ENCODE peak calls at places on chromosomes 1 and 21, in seven cellular contexts. One of them, this sample, is unnamed.

GRCh38 chr1:164477336-164477735 is 81.6 kb upstream of the PBX1 start:
- DNase-seq in H1: no peak
- DNase-seq in astrocyte: no peak
- DNase-seq in endothelial cell of umbilical vein: no peak
- DNase-seq in neural progenitor cell: no peak
- DNase-seq in HCT116: no peak
- DNase-seq in hepatocyte: no peak
- DNase-seq in this sample: no peak

GRCh38 chr1:155859881-155860841 is 794 bp downstream of the SYT11 start:
- DNase-seq in neural progenitor cell: peak; percentile 53
- DNase-seq in HCT116: no peak
- DNase-seq in astrocyte: peak; percentile 77
- DNase-seq in hepatocyte: no peak
- DNase-seq in endothelial cell of umbilical vein: peak; percentile 88
- DNase-seq in H1: peak; percentile 71
- DNase-seq in this sample: no peak

GRCh38 chr1:161033751-161034150 is 5.0 kb downstream of the TSTD1 start:
- DNase-seq in neural progenitor cell: no peak
- DNase-seq in H1: no peak
- DNase-seq in HCT116: peak; percentile 57
- DNase-seq in endothelial cell of umbilical vein: no peak
- DNase-seq in astrocyte: no peak
- DNase-seq in hepatocyte: no peak
- DNase-seq in this sample: peak; percentile 79

GRCh38 chr1:29032839-29033238 is 90.9 kb downstream of the TMEM200B start:
- DNase-seq in astrocyte: no peak
- DNase-seq in neural progenitor cell: no peak
- DNase-seq in endothelial cell of umbilical vein: peak; percentile 77
- DNase-seq in hepatocyte: no peak
- DNase-seq in H1: no peak
- DNase-seq in HCT116: no peak
- DNase-seq in this sample: no peak

GRCh38 chr1:67978988-67979516 is 71.4 kb downstream of the DIRAS3 start:
- DNase-seq in neural progenitor cell: no peak
- DNase-seq in H1: no peak
- DNase-seq in hepatocyte: no peak
- DNase-seq in astrocyte: peak; percentile 100
- DNase-seq in endothelial cell of umbilical vein: peak; percentile 10
- DNase-seq in HCT116: peak; percentile 78
- DNase-seq in this sample: peak; percentile 85

GRCh38 chr1:234584431-234584805 is 25.6 kb downstream of the IRF2BP2 start:
- DNase-seq in H1: no peak
- DNase-seq in endothelial cell of umbilical vein: no peak
- DNase-seq in HCT116: no peak
- DNase-seq in hepatocyte: no peak
- DNase-seq in astrocyte: no peak
- DNase-seq in neural progenitor cell: no peak
- DNase-seq in this sample: no peak

GRCh38 chr21:33780631-33781030 is 135.0 kb downstream of the ATP5PO start:
- DNase-seq in neural progenitor cell: no peak
- DNase-seq in H1: no peak
- DNase-seq in hepatocyte: no peak
- DNase-seq in astrocyte: peak; percentile 60
- DNase-seq in HCT116: no peak
- DNase-seq in endothelial cell of umbilical vein: no peak
- DNase-seq in this sample: no peak

GRCh38 chr1:23168462-23169218 is at the start of gene LUZP1:
- DNase-seq in endothelial cell of umbilical vein: peak; percentile 93
- DNase-seq in H1: peak; percentile 98
- DNase-seq in neural progenitor cell: peak; percentile 94
- DNase-seq in HCT116: peak; percentile 70
- DNase-seq in hepatocyte: peak; percentile 95
- DNase-seq in astrocyte: peak; percentile 52
- DNase-seq in this sample: peak; percentile 80

GRCh38 chr1:160205242-160205973 is at the start of gene PEA15:
- DNase-seq in endothelial cell of umbilical vein: peak; percentile 54
- DNase-seq in neural progenitor cell: peak; percentile 91
- DNase-seq in HCT116: peak; percentile 12
- DNase-seq in hepatocyte: peak; percentile 88
- DNase-seq in astrocyte: no peak
- DNase-seq in H1: peak; percentile 82
- DNase-seq in this sample: peak; percentile 52

GRCh38 chr1:54245501-54245900 is 45.5 kb downstream of the MRPL37 start:
- DNase-seq in endothelial cell of umbilical vein: no peak
- DNase-seq in H1: no peak
- DNase-seq in astrocyte: no peak
- DNase-seq in HCT116: no peak
- DNase-seq in neural progenitor cell: no peak
- DNase-seq in hepatocyte: no peak
- DNase-seq in this sample: no peak

GRCh38 chr1:225911207-225912130 is 12.6 kb downstream of the PYCR2 start:
- DNase-seq in astrocyte: no peak
- DNase-seq in hepatocyte: peak; percentile 80
- DNase-seq in HCT116: peak; percentile 34
- DNase-seq in H1: peak; percentile 94
- DNase-seq in endothelial cell of umbilical vein: peak; percentile 47
- DNase-seq in neural progenitor cell: peak; percentile 84
- DNase-seq in this sample: no peak

GRCh38 chr1:100485855-100486258 is 52.1 kb upstream of the GPR88 start:
- DNase-seq in hepatocyte: peak; percentile 16
- DNase-seq in endothelial cell of umbilical vein: no peak
- DNase-seq in astrocyte: no peak
- DNase-seq in H1: no peak
- DNase-seq in HCT116: no peak
- DNase-seq in neural progenitor cell: no peak
- DNase-seq in this sample: peak; percentile 2

GRCh38 chr1:203650012-203650836 is 23.6 kb downstream of the ATP2B4 start:
- DNase-seq in HCT116: no peak
- DNase-seq in endothelial cell of umbilical vein: peak; percentile 85
- DNase-seq in H1: peak; percentile 79
- DNase-seq in astrocyte: peak; percentile 68
- DNase-seq in hepatocyte: peak; percentile 86
- DNase-seq in neural progenitor cell: peak; percentile 86
- DNase-seq in this sample: peak; percentile 96

DNA sequence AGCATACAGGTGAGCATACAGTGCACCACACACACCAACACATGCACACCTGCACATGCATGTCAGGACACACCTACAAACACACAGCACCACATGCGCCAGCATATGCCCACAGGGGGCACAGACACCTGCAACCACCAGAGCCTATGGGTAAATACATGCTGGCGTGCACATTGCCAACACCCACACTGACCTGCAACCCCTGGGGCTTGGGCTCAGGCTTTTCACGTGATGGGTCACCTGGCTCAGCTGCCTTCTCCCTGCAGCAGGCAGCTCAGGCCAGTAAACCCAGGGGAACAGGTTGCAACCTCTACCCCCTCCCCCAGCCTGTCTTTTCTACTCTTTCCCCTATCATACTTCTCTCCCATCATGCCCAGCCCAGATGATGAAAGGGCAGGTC is 8.1 kb downstream of the CD247 start:
- DNase-seq in HCT116: no peak
- DNase-seq in endothelial cell of umbilical vein: no peak
- DNase-seq in H1: no peak
- DNase-seq in neural progenitor cell: no peak
- DNase-seq in hepatocyte: no peak
- DNase-seq in astrocyte: no peak
- DNase-seq in this sample: no peak
- H2AFZ ChIP-seq in HCT116: no peak overlapping the region
- H2AFZ ChIP-seq in endothelial cell of umbilical vein: no peak overlapping the region
- H2AFZ ChIP-seq in H1: no peak overlapping the region
- H2AFZ ChIP-seq in neural progenitor cell: no peak overlapping the region
- H2AFZ ChIP-seq in hepatocyte: no peak overlapping the region
- H2AFZ ChIP-seq in astrocyte: no peak overlapping the region
- H2AFZ ChIP-seq in this sample: no peak overlapping the region

GRCh38 chr21:46347791-46348381 is 23.9 kb downstream of the PCNT start:
- DNase-seq in hepatocyte: no peak
- DNase-seq in neural progenitor cell: no peak
- DNase-seq in HCT116: no peak
- DNase-seq in endothelial cell of umbilical vein: no peak
- DNase-seq in astrocyte: peak; percentile 31
- DNase-seq in H1: no peak
- DNase-seq in this sample: no peak
- TF ChIP-seq EZH2 in hepatocyte: no peak
- TF ChIP-seq EZH2 in neural progenitor cell: no peak
- TF ChIP-seq EZH2 in HCT116: no peak
- TF ChIP-seq EZH2 in endothelial cell of umbilical vein: no peak
- TF ChIP-seq EZH2 in astrocyte: no peak
- TF ChIP-seq EZH2 in H1: no peak
- TF ChIP-seq EZH2 in this sample: no peak

GRCh38 chr1:11678442-11678841 is 2.5 kb downstream of the MAD2L2 start:
- DNase-seq in H1: no peak
- DNase-seq in astrocyte: no peak
- DNase-seq in hepatocyte: no peak
- DNase-seq in neural progenitor cell: no peak
- DNase-seq in HCT116: no peak
- DNase-seq in endothelial cell of umbilical vein: no peak
- DNase-seq in this sample: no peak
- H3K36me3 ChIP-seq in H1: peaks cover 32% of the 10 kb centered on the region
- H3K36me3 ChIP-seq in astrocyte: peaks cover 2% of the 10 kb centered on the region
- H3K36me3 ChIP-seq in hepatocyte: no peaks in the 10 kb centered on the region
- H3K36me3 ChIP-seq in neural progenitor cell: no peaks in the 10 kb centered on the region
- H3K36me3 ChIP-seq in HCT116: peaks cover 18% of the 10 kb centered on the region
- H3K36me3 ChIP-seq in endothelial cell of umbilical vein: peaks cover 14% of the 10 kb centered on the region
- H3K36me3 ChIP-seq in this sample: peaks cover 1% of the 10 kb centered on the region

GRCh38 chr1:202349263-202349928 is 897 bp downstream of the PPP1R12B start:
- DNase-seq in HCT116: no peak
- DNase-seq in endothelial cell of umbilical vein: peak; percentile 81
- DNase-seq in hepatocyte: peak; percentile 48
- DNase-seq in H1: no peak
- DNase-seq in astrocyte: peak; percentile 58
- DNase-seq in neural progenitor cell: no peak
- DNase-seq in this sample: peak; percentile 7
- H2AFZ ChIP-seq in HCT116: no peak overlapping the region
- H2AFZ ChIP-seq in endothelial cell of umbilical vein: peak overlapping the region; percentile 68
- H2AFZ ChIP-seq in hepatocyte: peak overlapping the region; percentile 70
- H2AFZ ChIP-seq in H1: peak overlapping the region; percentile 52
- H2AFZ ChIP-seq in astrocyte: peak overlapping the region; percentile 92
- H2AFZ ChIP-seq in neural progenitor cell: peak overlapping the region; percentile 90
- H2AFZ ChIP-seq in this sample: peak overlapping the region; percentile 98

GRCh38 chr1:63330331-63330916 is 8.1 kb downstream of the FOXD3 start:
- DNase-seq in HCT116: no peak
- DNase-seq in hepatocyte: no peak
- DNase-seq in endothelial cell of umbilical vein: no peak
- DNase-seq in astrocyte: no peak
- DNase-seq in neural progenitor cell: peak; percentile 69
- DNase-seq in H1: peak; percentile 73
- DNase-seq in this sample: no peak
- TF ChIP-seq EZH2 in HCT116: no peak
- TF ChIP-seq EZH2 in hepatocyte: peak; percentile 46
- TF ChIP-seq EZH2 in endothelial cell of umbilical vein: peak; percentile 79
- TF ChIP-seq EZH2 in astrocyte: peak; percentile 89
- TF ChIP-seq EZH2 in neural progenitor cell: peak; percentile 77
- TF ChIP-seq EZH2 in H1: peak; percentile 52
- TF ChIP-seq EZH2 in this sample: peak; percentile 79

DNA sequence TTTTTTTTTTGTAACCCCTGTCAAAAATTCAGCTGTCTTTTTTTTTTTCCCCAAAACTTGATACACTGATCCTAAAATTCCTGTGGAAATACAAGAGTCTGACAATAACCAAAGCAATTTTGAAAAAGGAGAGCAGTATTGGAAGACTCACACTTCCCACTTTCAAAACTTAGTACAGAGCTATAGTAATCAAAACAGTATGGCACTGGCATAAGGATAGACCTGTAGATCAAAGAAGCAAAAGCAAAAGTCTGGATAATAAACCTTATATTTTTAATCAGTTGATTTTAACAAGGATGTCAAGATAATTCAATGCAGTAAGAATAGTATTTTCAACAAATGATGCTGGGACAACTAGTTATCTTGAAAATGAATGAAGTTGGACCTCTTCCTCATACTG is 17.3 kb downstream of the FBXO28 start:
- DNase-seq in neural progenitor cell: no peak
- DNase-seq in H1: no peak
- DNase-seq in HCT116: no peak
- DNase-seq in astrocyte: no peak
- DNase-seq in endothelial cell of umbilical vein: no peak
- DNase-seq in hepatocyte: no peak
- DNase-seq in this sample: no peak
- H3K36me3 ChIP-seq in neural progenitor cell: peaks cover 25% of the 10 kb centered on the region
- H3K36me3 ChIP-seq in H1: peaks cover 13% of the 10 kb centered on the region
- H3K36me3 ChIP-seq in HCT116: peaks cover 33% of the 10 kb centered on the region
- H3K36me3 ChIP-seq in astrocyte: peaks cover 25% of the 10 kb centered on the region
- H3K36me3 ChIP-seq in endothelial cell of umbilical vein: peaks cover 5% of the 10 kb centered on the region
- H3K36me3 ChIP-seq in hepatocyte: peaks cover 4% of the 10 kb centered on the region
- H3K36me3 ChIP-seq in this sample: peaks cover 19% of the 10 kb centered on the region

DNA sequence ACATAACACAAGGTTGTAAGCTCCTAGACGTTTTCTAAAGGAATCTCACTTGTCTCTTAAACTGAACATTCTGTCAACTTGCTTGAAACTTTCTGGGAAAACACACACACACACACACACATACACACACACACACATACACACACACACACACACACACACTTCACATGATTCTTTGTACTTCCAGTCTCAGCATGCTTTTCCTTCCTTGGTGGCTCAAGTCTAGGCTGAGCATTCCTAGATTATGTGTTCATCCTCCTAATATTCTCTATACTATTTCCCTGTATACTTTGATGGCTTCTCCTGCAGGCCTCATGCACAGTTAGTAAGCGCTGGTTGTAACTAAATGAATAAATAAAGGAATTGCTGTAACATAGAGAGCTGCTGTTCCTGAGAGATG is 372.1 kb downstream of the PTPRC start:
- DNase-seq in astrocyte: peak; percentile 29
- DNase-seq in endothelial cell of umbilical vein: no peak
- DNase-seq in HCT116: no peak
- DNase-seq in neural progenitor cell: no peak
- DNase-seq in H1: no peak
- DNase-seq in hepatocyte: no peak
- DNase-seq in this sample: peak; percentile 44
- H2AFZ ChIP-seq in astrocyte: peak overlapping the region; percentile 13
- H2AFZ ChIP-seq in endothelial cell of umbilical vein: no peak overlapping the region
- H2AFZ ChIP-seq in HCT116: no peak overlapping the region
- H2AFZ ChIP-seq in neural progenitor cell: no peak overlapping the region
- H2AFZ ChIP-seq in H1: peak overlapping the region; percentile 59
- H2AFZ ChIP-seq in hepatocyte: peak overlapping the region; percentile 25
- H2AFZ ChIP-seq in this sample: no peak overlapping the region

DNA sequence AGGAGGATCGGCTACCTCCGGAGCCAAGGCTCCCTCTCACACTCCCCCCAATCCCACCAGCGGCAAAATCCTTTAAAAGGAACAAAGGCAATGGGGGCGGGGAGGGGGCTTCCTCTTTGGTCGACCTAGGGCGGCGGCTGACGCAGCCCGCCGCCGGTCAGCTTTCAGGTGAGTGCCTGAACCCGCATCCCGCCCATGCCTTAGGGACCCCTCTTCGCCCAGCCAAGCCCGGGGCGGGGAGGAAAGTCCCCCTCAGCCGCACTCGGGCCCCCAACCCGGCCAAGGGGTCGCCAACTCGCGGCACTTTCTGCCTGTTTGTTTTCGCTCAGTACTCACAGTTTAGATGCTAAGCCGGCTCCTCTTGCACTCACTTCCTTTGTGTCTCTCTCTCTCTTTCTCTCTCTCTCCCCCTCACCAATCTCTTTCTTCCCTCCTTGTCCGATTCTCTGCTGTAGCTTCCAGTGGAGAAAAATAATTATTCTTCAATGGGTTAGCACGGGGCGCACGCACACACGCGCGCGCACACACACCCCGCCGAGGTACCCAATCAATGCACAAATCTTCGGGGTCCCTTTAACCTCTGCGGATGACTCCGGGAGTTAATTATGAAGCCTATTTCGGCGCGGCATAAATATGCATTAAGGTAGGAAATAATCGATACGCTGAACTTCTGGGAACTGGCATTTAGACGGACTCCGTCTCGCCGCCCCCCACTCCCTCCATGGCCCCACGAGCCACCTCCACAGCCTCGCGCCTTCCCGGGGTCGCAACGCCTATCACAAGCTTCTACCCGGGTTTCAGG is at the start of gene BLACAT1:
- DNase-seq in astrocyte: no peak
- DNase-seq in neural progenitor cell: peak; percentile 58
- DNase-seq in H1: peak; percentile 77
- DNase-seq in HCT116: no peak
- DNase-seq in endothelial cell of umbilical vein: no peak
- DNase-seq in hepatocyte: no peak
- DNase-seq in this sample: no peak
- TF ChIP-seq EZH2 in astrocyte: peak; percentile 62
- TF ChIP-seq EZH2 in neural progenitor cell: no peak
- TF ChIP-seq EZH2 in H1: no peak
- TF ChIP-seq EZH2 in HCT116: no peak
- TF ChIP-seq EZH2 in endothelial cell of umbilical vein: peak; percentile 52
- TF ChIP-seq EZH2 in hepatocyte: peak; percentile 89
- TF ChIP-seq EZH2 in this sample: peak; percentile 73